ENCODE peak calls at places on chromosomes 1 and 21, in five cellular contexts. D is lung; F is MCF 10A; X is memory B cell; R is activated CD8-positive, alpha-beta memory T cell treated with anti-CD3 and anti-CD28 coated beads for 1 hour. Z is an unnamed sample.

GRCh38 chr1:90607736-90608135 is 109.4 kb downstream of the BARHL2 start:
- DNase-seq in D (no peak), F (no peak), X (no peak), R (no peak), Z (no peak)

GRCh38 chr1:245605480-245606156 is 450.8 kb downstream of the KIF26B start:
- DNase-seq in X (no peak), D (no peak), F (peak), R (no peak), Z (no peak)

GRCh38 chr1:207811920-207812720 is 60.3 kb downstream of the CD46 start:
- DNase-seq in D (peak), R (no peak), F (peak), X (no peak), Z (no peak)

GRCh38 chr1:10181154-10181553 is 29.2 kb upstream of the KIF1B start:
- DNase-seq in R (no peak), X (no peak), F (no peak), D (no peak), Z (peak)

GRCh38 chr1:185017338-185017737 is 28.0 kb upstream of the RNF2 start:
- DNase-seq in X (no peak), R (no peak), F (peak), D (no peak), Z (no peak)

GRCh38 chr1:200374569-200375312 is 35.1 kb downstream of the ZNF281 start:
- DNase-seq in X (no peak), D (no peak), F (no peak), R (no peak), Z (peak)

GRCh38 chr1:226121587-226122400 is 59.3 kb downstream of the H3-3A start:
- DNase-seq in R (peak), F (peak), D (peak), X (peak), Z (peak)

GRCh38 chr1:10771789-10772188 is 24.7 kb downstream of the CASZ1 start:
- DNase-seq in X (no peak), D (no peak), R (no peak), F (no peak), Z (no peak)

GRCh38 chr1:212727386-212728181 is 27.9 kb upstream of the BATF3 start:
- DNase-seq in D (no peak), X (no peak), F (peak), R (no peak), Z (no peak)

GRCh38 chr1:43059640-43060574 is 101.2 kb upstream of the SLC2A1 start:
- DNase-seq in F (no peak), R (no peak), D (no peak), X (no peak), Z (no peak)

GRCh38 chr1:214316597-214316996 is 35.6 kb downstream of the SMYD2 start:
- DNase-seq in D (no peak), X (no peak), R (no peak), F (peak), Z (no peak)

GRCh38 chr21:36664678-36665022 is 34.3 kb upstream of the SIM2 start:
- DNase-seq in X (no peak), F (no peak), R (no peak), D (no peak), Z (no peak)

GRCh38 chr1:241447056-241447649 is 72.4 kb downstream of the FH start:
- DNase-seq in D (no peak), F (no peak), X (no peak), R (no peak), Z (no peak)

GRCh38 chr1:245160288-245160687 is 5.5 kb downstream of the KIF26B start:
- DNase-seq in D (no peak), X (no peak), F (peak), R (no peak), Z (no peak)

GRCh38 chr1:203057831-203058673 is 27.8 kb downstream of the MYOG start:
- DNase-seq in R (no peak), F (no peak), X (no peak), D (no peak), Z (no peak)

GRCh38 chr1:43274125-43274803 is 4.5 kb downstream of the TMEM125 start:
- DNase-seq in R (no peak), D (peak), X (no peak), F (peak), Z (peak)

GRCh38 chr1:73604739-73605138 is 593.2 kb downstream of the LRRIQ3 start:
- DNase-seq in F (peak), X (no peak), R (no peak), D (no peak), Z (no peak)

Z was measured in Karpas-422.